ENCODE peak calls at places on chromosomes 12 and 14, in six cellular contexts. G, X, P, O, R and I are unnamed samples.

GRCh38 chr14:69081271-69081670 is 71.6 kb downstream of the DCAF5 start:
- DNase-seq in G (no peak), X (no peak), P (no peak), O (no peak), R (no peak), I (no peak)

GRCh38 chr14:47919994-47920393 is 244.6 kb upstream of the MDGA2 start:
- DNase-seq in G (no peak), X (no peak), P (no peak), O (no peak), R (no peak), I (no peak)

GRCh38 chr12:78086553-78087362 is 256.1 kb downstream of the NAV3 start:
- DNase-seq in G (no peak), X (no peak), P (no peak), O (no peak), R (no peak), I (no peak)

GRCh38 chr14:77338332-77338731 is 17.5 kb downstream of the GSTZ1 start:
- DNase-seq in G (no peak), X (no peak), P (no peak), O (no peak), R (no peak), I (no peak)

GRCh38 chr12:47318963-47319362 is 239.2 kb upstream of the AMIGO2 start:
- DNase-seq in G (no peak), X (no peak), P (no peak), O (no peak), R (no peak), I (no peak)

GRCh38 chr14:26444745-26445144 is 153.1 kb downstream of the NOVA1 start:
- DNase-seq in G (no peak), X (no peak), P (peak), O (no peak), R (no peak), I (no peak)

GRCh38 chr12:123815968-123816367 is 53.9 kb downstream of the DNAH10 start:
- DNase-seq in G (no peak), X (no peak), P (no peak), O (no peak), R (no peak), I (no peak)

GRCh38 chr14:101491841-101492240 is 69.5 kb upstream of the DIO3 start:
- DNase-seq in G (no peak), X (no peak), P (no peak), O (no peak), R (no peak), I (no peak)

GRCh38 chr12:88493651-88494050 is 86.6 kb downstream of the KITLG start:
- DNase-seq in G (no peak), X (no peak), P (no peak), O (no peak), R (peak), I (peak)

GRCh38 chr12:57280234-57281062 is 29.5 kb upstream of the STAC3 start:
- DNase-seq in G (peak), X (no peak), P (peak), O (peak), R (peak), I (peak)

GRCh38 chr14:90114554-90114953 is 52.8 kb downstream of the KCNK13 start:
- DNase-seq in G (no peak), X (no peak), P (no peak), O (no peak), R (no peak), I (no peak)

GRCh38 chr12:92085040-92085439 is 60.6 kb downstream of the BTG1 start:
- DNase-seq in G (no peak), X (no peak), P (no peak), O (no peak), R (no peak), I (no peak)

GRCh38 chr12:76878045-76878898 is 547 bp downstream of the CSRP2 start:
- DNase-seq in G (peak), X (no peak), P (peak), O (no peak), R (no peak), I (no peak)

GRCh38 chr12:52390739-52391617 is 5.5 kb upstream of the KRT84 start:
- DNase-seq in G (peak), X (no peak), P (peak), O (no peak), R (no peak), I (no peak)

GRCh38 chr14:80664576-80664975 is 277.0 kb downstream of the CEP128 start:
- DNase-seq in G (no peak), X (no peak), P (no peak), O (no peak), R (no peak), I (no peak)

GRCh38 chr12:80040075-80040738 is 59.1 kb upstream of the OTOGL start:
- DNase-seq in G (no peak), X (no peak), P (no peak), O (no peak), R (no peak), I (no peak)